ENCODE peak calls at places on chromosomes 7 and 10, in seven cellular contexts. O, U, R, X, L, A and E are unnamed samples.

GRCh38 chr10:71657604-71658348 is 61.8 kb downstream of the C10orf105 start:
- DNase-seq in O (no peak), U (no peak), R (no peak), X (no peak), L (no peak), A (no peak), E (no peak)

GRCh38 chr7:22589641-22590141 is 89.7 kb upstream of the STEAP1B start:
- DNase-seq in O (peak), U (no peak), R (no peak), X (no peak), L (peak), A (peak), E (peak)

GRCh38 chr10:73850863-73851461 is 23.4 kb downstream of the CAMK2G start:
- DNase-seq in O (no peak), U (no peak), R (no peak), X (no peak), L (no peak), A (peak), E (peak)

GRCh38 chr7:140122975-140123374 is 53.8 kb downstream of the KDM7A start:
- DNase-seq in O (no peak), U (no peak), R (no peak), X (no peak), L (no peak), A (no peak), E (no peak)

GRCh38 chr7:94301024-94301588 is 93.6 kb upstream of the COL1A2 start:
- DNase-seq in O (peak), U (peak), R (peak), X (no peak), L (peak), A (peak), E (peak)

GRCh38 chr7:16934947-16935742 is 53.4 kb upstream of the AGR3 start:
- DNase-seq in O (peak), U (peak), R (no peak), X (peak), L (peak), A (no peak), E (peak)

GRCh38 chr10:116006508-116006907 is 266.5 kb downstream of the GFRA1 start:
- DNase-seq in O (no peak), U (no peak), R (no peak), X (no peak), L (no peak), A (no peak), E (no peak)

GRCh38 chr10:70060389-70060788 is 7.7 kb downstream of the MACROH2A2 start:
- DNase-seq in O (no peak), U (no peak), R (no peak), X (no peak), L (no peak), A (no peak), E (no peak)

GRCh38 chr7:22397981-22398380 is 41.0 kb upstream of the RAPGEF5 start:
- DNase-seq in O (no peak), U (no peak), R (no peak), X (no peak), L (peak), A (no peak), E (peak)

GRCh38 chr10:104559935-104560334 is 81.2 kb upstream of the SORCS3 start:
- DNase-seq in O (no peak), U (no peak), R (no peak), X (no peak), L (no peak), A (no peak), E (no peak)

GRCh38 chr7:125670926-125671572 is 741.4 kb upstream of the POT1 start:
- DNase-seq in O (no peak), U (no peak), R (peak), X (no peak), L (peak), A (peak), E (no peak)

GRCh38 chr10:28432210-28432676 is 100.7 kb upstream of the WAC start:
- DNase-seq in O (peak), U (peak), R (peak), X (peak), L (peak), A (peak), E (peak)

GRCh38 chr7:4230352-4230751 is 451.7 kb upstream of the FOXK1 start:
- DNase-seq in O (no peak), U (no peak), R (no peak), X (no peak), L (no peak), A (no peak), E (no peak)

GRCh38 chr7:2525161-2525930 is 5.8 kb downstream of the LFNG start:
- DNase-seq in O (peak), U (no peak), R (no peak), X (no peak), L (no peak), A (no peak), E (no peak)

GRCh38 chr10:127563718-127564553 is 14.8 kb downstream of the NPS start:
- DNase-seq in O (peak), U (peak), R (peak), X (peak), L (no peak), A (no peak), E (no peak)

GRCh38 chr7:157519246-157519645 is 182.4 kb downstream of the DNAJB6 start:
- DNase-seq in O (no peak), U (no peak), R (no peak), X (no peak), L (no peak), A (no peak), E (no peak)

GRCh38 chr7:71735961-71736556 is 604.1 kb downstream of the GALNT17 start:
- DNase-seq in O (peak), U (peak), R (peak), X (peak), L (peak), A (peak), E (peak)

GRCh38 chr7:79282051-79282694 is 171.3 kb downstream of the MAGI2 start:
- DNase-seq in O (peak), U (peak), R (no peak), X (no peak), L (peak), A (peak), E (peak)

GRCh38 chr7:51180092-51180491 is 136.5 kb downstream of the COBL start:
- DNase-seq in O (no peak), U (no peak), R (no peak), X (no peak), L (no peak), A (no peak), E (no peak)
- TF ChIP-seq CTCF in O (no peak), U (no peak), R (no peak), X (no peak), L (no peak), A (no peak), E (no peak)

GRCh38 chr7:73809454-73810090 is 21.2 kb upstream of the CLDN4 start:
- DNase-seq in O (no peak), U (peak), R (no peak), X (no peak), L (no peak), A (no peak), E (no peak)

GRCh38 chr7:73815436-73815835 is 15.4 kb upstream of the CLDN4 start:
- DNase-seq in O (no peak), U (no peak), R (no peak), X (no peak), L (no peak), A (no peak), E (no peak)

GRCh38 chr7:73812996-73813395 is 17.8 kb upstream of the CLDN4 start:
- DNase-seq in O (no peak), U (no peak), R (no peak), X (no peak), L (no peak), A (no peak), E (peak)

GRCh38 chr7:73811760-73812168 is 19.0 kb upstream of the CLDN4 start:
- DNase-seq in O (peak), U (peak), R (peak), X (peak), L (peak), A (peak), E (peak)

GRCh38 chr7:73810991-73811360 is 19.8 kb upstream of the CLDN4 start:
- DNase-seq in O (no peak), U (no peak), R (no peak), X (no peak), L (no peak), A (no peak), E (no peak)
- TF ChIP-seq CTCF in O (no peak), U (no peak), R (no peak), X (no peak), L (no peak), A (no peak), E (no peak)

GRCh38 chr7:105580022-105580740 is 1.1 kb downstream of the EFCAB10 start:
- DNase-seq in O (no peak), U (no peak), R (no peak), X (no peak), L (peak), A (no peak), E (no peak)
- TF ChIP-seq CTCF in O (no peak), U (no peak), R (no peak), X (no peak), L (no peak), A (peak), E (peak)

GRCh38 chr10:91549296-91549695 is 83.6 kb downstream of the PPP1R3C start:
- DNase-seq in O (no peak), U (no peak), R (no peak), X (no peak), L (no peak), A (no peak), E (no peak)

GRCh38 chr10:91552260-91552659 is 80.6 kb downstream of the PPP1R3C start:
- DNase-seq in O (no peak), U (no peak), R (no peak), X (no peak), L (no peak), A (no peak), E (no peak)

GRCh38 chr10:91552706-91553105 is 80.2 kb downstream of the PPP1R3C start:
- DNase-seq in O (peak), U (no peak), R (no peak), X (no peak), L (peak), A (peak), E (peak)

GRCh38 chr10:91555455-91555854 is 77.4 kb downstream of the PPP1R3C start:
- DNase-seq in O (no peak), U (no peak), R (no peak), X (no peak), L (no peak), A (no peak), E (no peak)

GRCh38 chr10:91551856-91552255 is 81.0 kb downstream of the PPP1R3C start:
- DNase-seq in O (peak), U (peak), R (peak), X (peak), L (peak), A (peak), E (peak)
- TF ChIP-seq CTCF in O (peak), U (peak), R (peak), X (peak), L (peak), A (peak), E (peak)

GRCh38 chr7:134553976-134554375 is 5.1 kb downstream of the AKR1B15 start:
- DNase-seq in O (no peak), U (no peak), R (peak), X (no peak), L (no peak), A (peak), E (peak)

GRCh38 chr7:134554417-134554966 is 5.6 kb downstream of the AKR1B15 start:
- DNase-seq in O (no peak), U (no peak), R (no peak), X (no peak), L (no peak), A (no peak), E (no peak)

GRCh38 chr7:134548877-134549276 is at the start of gene AKR1B15:
- DNase-seq in O (no peak), U (no peak), R (no peak), X (peak), L (no peak), A (peak), E (peak)

GRCh38 chr7:134549366-134549765 is 456 bp downstream of the AKR1B15 start:
- DNase-seq in O (no peak), U (no peak), R (no peak), X (no peak), L (no peak), A (no peak), E (no peak)

GRCh38 chr7:134552105-134552504 is 3.2 kb downstream of the AKR1B15 start:
- DNase-seq in O (no peak), U (peak), R (peak), X (no peak), L (peak), A (peak), E (peak)
- TF ChIP-seq CTCF in O (no peak), U (no peak), R (peak), X (no peak), L (peak), A (peak), E (peak)

GRCh38 chr7:65975814-65976445 is 6.1 kb downstream of the GUSB start:
- DNase-seq in O (no peak), U (no peak), R (no peak), X (no peak), L (no peak), A (no peak), E (no peak)
- TF ChIP-seq CTCF in O (no peak), U (no peak), R (no peak), X (no peak), L (no peak), A (no peak), E (no peak)